ENCODE peak calls at places on chromosome 20, in nine cellular contexts. U, G, Y, R, Q, V, I, J and F are unnamed samples.

GRCh38 chr20:51345601-51346101 is 196.9 kb downstream of the NFATC2 start:
- DNase-seq in U (no peak), Y (peak), R (no peak), Q (no peak), G (peak), I (peak), V (no peak), J (peak), F (peak)

GRCh38 chr20:61566691-61567090 is 314.6 kb downstream of the CDH4 start:
- DNase-seq in R (no peak), V (no peak), Y (no peak), U (no peak), G (no peak), J (no peak), I (no peak), Q (no peak), F (peak)

GRCh38 chr20:42179768-42180167 is 561.6 kb upstream of the CHD6 start:
- DNase-seq in Y (no peak), Q (no peak), R (peak), G (no peak), J (no peak), I (no peak), V (no peak), U (no peak), F (no peak)

GRCh38 chr20:63274381-63275228 is 2.0 kb downstream of the ARFGAP1 start:
- DNase-seq in U (no peak), Q (no peak), G (no peak), V (no peak), R (no peak), J (no peak), Y (no peak), I (no peak), F (no peak)

GRCh38 chr20:41862023-41862422 is 243.8 kb upstream of the CHD6 start:
- DNase-seq in U (no peak), V (no peak), Y (no peak), G (no peak), R (peak), J (no peak), I (no peak), Q (no peak), F (no peak)

GRCh38 chr20:64069614-64070243 is 6.7 kb downstream of the TCEA2 start:
- DNase-seq in G (no peak), R (peak), I (no peak), Q (no peak), U (no peak), Y (no peak), V (no peak), J (no peak), F (peak)

GRCh38 chr20:63139856-63140255 is 76.1 kb downstream of the YTHDF1 start:
- DNase-seq in U (no peak), Y (no peak), G (no peak), R (no peak), V (no peak), Q (no peak), J (no peak), I (no peak), F (peak)

GRCh38 chr20:14197097-14197496 is 140.3 kb downstream of the FLRT3 start:
- DNase-seq in G (no peak), Y (no peak), Q (peak), V (no peak), I (peak), J (peak), U (no peak), R (no peak), F (peak)

GRCh38 chr20:23242556-23243180 is 107.9 kb upstream of the NXT1 start:
- DNase-seq in Y (no peak), Q (no peak), I (no peak), J (no peak), U (no peak), G (no peak), R (no peak), V (peak), F (no peak)

GRCh38 chr20:33992145-33992922 is 1.4 kb upstream of the RALY start:
- DNase-seq in J (peak), R (no peak), U (no peak), I (peak), V (no peak), G (no peak), Q (no peak), Y (peak), F (peak)

GRCh38 chr20:7195704-7196103 is 428.2 kb downstream of the BMP2 start:
- DNase-seq in R (peak), J (no peak), G (peak), V (no peak), Q (no peak), Y (no peak), U (no peak), I (peak), F (peak)

GRCh38 chr20:4555188-4555893 is 166.4 kb upstream of the PRND start:
- DNase-seq in Y (peak), G (peak), R (no peak), J (peak), I (peak), V (no peak), U (no peak), Q (peak), F (peak)

GRCh38 chr20:51121272-51121671 is 98.4 kb upstream of the KCNG1 start:
- DNase-seq in I (no peak), Y (no peak), G (no peak), Q (no peak), R (no peak), J (no peak), U (no peak), V (no peak), F (no peak)

GRCh38 chr20:48672324-48672723 is 155.5 kb downstream of the PREX1 start:
- DNase-seq in I (no peak), U (no peak), Y (no peak), G (no peak), V (no peak), J (no peak), Q (no peak), R (no peak), F (peak)

GRCh38 chr20:46901638-46902037 is 7.0 kb downstream of the EYA2 start:
- DNase-seq in V (no peak), J (no peak), G (no peak), Q (no peak), Y (no peak), U (no peak), R (no peak), I (no peak), F (peak)

GRCh38 chr20:60262967-60263603 is 304.9 kb downstream of the CDH26 start:
- DNase-seq in I (no peak), U (peak), Q (no peak), Y (no peak), V (no peak), J (no peak), R (peak), G (peak), F (no peak)

GRCh38 chr20:22681591-22682248 is 97.3 kb upstream of the FOXA2 start:
- DNase-seq in V (no peak), U (no peak), I (no peak), Y (no peak), J (no peak), R (peak), Q (no peak), G (no peak), F (no peak)

GRCh38 chr20:24027229-24027628 is 38.6 kb upstream of the GGTLC1 start:
- DNase-seq in Y (no peak), G (no peak), J (no peak), Q (no peak), R (peak), I (no peak), U (peak), V (peak), F (no peak)

GRCh38 chr20:61499859-61500258 is 247.8 kb downstream of the CDH4 start:
- DNase-seq in Q (no peak), U (no peak), G (no peak), R (no peak), J (peak), I (peak), V (no peak), Y (no peak), F (no peak)

GRCh38 chr20:32134026-32134425 is 24.5 kb downstream of the TM9SF4 start:
- DNase-seq in R (no peak), U (no peak), I (no peak), Q (no peak), V (no peak), Y (no peak), G (no peak), J (no peak), F (no peak)

GRCh38 chr20:60402209-60403058 is 444.2 kb downstream of the CDH26 start:
- DNase-seq in I (no peak), Q (no peak), G (no peak), V (no peak), J (no peak), Y (no peak), R (peak), U (no peak), F (no peak)

GRCh38 chr20:34511891-34512265 is 4.3 kb upstream of the DYNLRB1 start:
- DNase-seq in G (no peak), R (no peak), J (no peak), Q (no peak), U (no peak), I (no peak), Y (no peak), V (no peak), F (no peak)

GRCh38 chr20:48826064-48826463 is 1.7 kb downstream of the PREX1 start:
- DNase-seq in J (no peak), R (peak), G (no peak), I (no peak), Q (no peak), Y (no peak), V (no peak), U (no peak), F (no peak)

GRCh38 chr20:19909696-19910095 is 107.5 kb upstream of the NAA20 start:
- DNase-seq in I (no peak), Q (no peak), U (no peak), V (peak), Y (no peak), R (peak), G (no peak), J (no peak), F (no peak)

GRCh38 chr20:45592574-45593189 is 13.6 kb upstream of the WFDC8 start:
- DNase-seq in U (no peak), I (peak), G (peak), Q (no peak), J (peak), V (no peak), Y (peak), R (peak), F (peak)

GRCh38 chr20:32251470-32251869 is 26.0 kb upstream of the KIF3B start:
- DNase-seq in J (no peak), R (no peak), G (no peak), Q (no peak), V (no peak), I (no peak), U (no peak), Y (no peak), F (no peak)

GRCh38 chr20:22577515-22578220 is 6.7 kb downstream of the FOXA2 start:
- DNase-seq in U (no peak), I (no peak), G (no peak), Q (no peak), J (no peak), V (peak), Y (no peak), R (no peak), F (no peak)

GRCh38 chr20:51346686-51347485 is 195.6 kb downstream of the NFATC2 start:
- DNase-seq in Q (no peak), J (peak), G (peak), U (no peak), V (no peak), R (no peak), I (peak), Y (peak), F (peak)

GRCh38 chr20:32205502-32206382 is 1.8 kb downstream of the PLAGL2 start:
- DNase-seq in I (no peak), Q (no peak), U (no peak), R (peak), G (peak), J (peak), V (no peak), Y (peak), F (no peak)

GRCh38 chr20:56506103-56506502 is 18.4 kb upstream of the FAM209A start:
- DNase-seq in Y (no peak), U (no peak), I (no peak), V (no peak), R (no peak), Q (no peak), J (no peak), G (no peak), F (no peak)

GRCh38 chr20:58829531-58829941 is 21.2 kb downstream of the GNAS-AS1 start:
- DNase-seq in Q (no peak), G (no peak), U (no peak), I (no peak), V (no peak), Y (no peak), J (peak), R (no peak), F (peak)

GRCh38 chr20:24979036-24979960 is 13.3 kb downstream of the APMAP start:
- DNase-seq in U (no peak), R (no peak), V (peak), Q (no peak), Y (no peak), J (no peak), G (no peak), I (no peak), F (no peak)

GRCh38 chr20:24952376-24953203 is 3.5 kb downstream of the CST7 start:
- DNase-seq in U (no peak), G (no peak), Y (no peak), I (no peak), Q (no peak), R (no peak), J (no peak), V (peak), F (no peak)

GRCh38 chr20:54069501-54069971 is 858 bp downstream of the BCAS1 start:
- DNase-seq in I (no peak), J (no peak), U (no peak), R (no peak), Q (no peak), G (no peak), V (no peak), Y (peak), F (no peak)

GRCh38 chr20:25025091-25025861 is 32.7 kb downstream of the ACSS1 start:
- DNase-seq in V (peak), Q (no peak), U (no peak), G (no peak), J (no peak), I (no peak), R (no peak), Y (no peak), F (peak)

GRCh38 chr20:6780414-6780813 is 12.9 kb downstream of the BMP2 start:
- DNase-seq in R (no peak), U (no peak), V (no peak), Y (no peak), Q (no peak), J (no peak), I (no peak), G (no peak), F (no peak)

GRCh38 chr20:25022680-25023079 is 30.1 kb upstream of the APMAP start:
- DNase-seq in U (no peak), R (no peak), Y (peak), V (peak), I (no peak), Q (no peak), G (no peak), J (no peak), F (no peak)

GRCh38 chr20:32019156-32019510 is 8.9 kb downstream of the CCM2L start:
- DNase-seq in J (no peak), Y (no peak), U (no peak), I (no peak), R (no peak), V (no peak), G (no peak), Q (no peak), F (no peak)

GRCh38 chr20:1490643-1491042 is 577 bp downstream of the SIRPB2 start:
- DNase-seq in G (no peak), Y (no peak), J (no peak), I (no peak), R (peak), U (no peak), V (no peak), Q (no peak), F (no peak)
- H3K4me3 ChIP-seq in G (no peak), Y (no peak), J (no peak), I (no peak), R (peak), U (no peak), V (peak), Q (no peak), F (no peak)

GRCh38 chr20:2633381-2633780 is 19.1 kb upstream of the NOP56 start:
- DNase-seq in Q (no peak), J (no peak), U (no peak), G (no peak), V (no peak), I (no peak), Y (no peak), R (no peak), F (no peak)

GRCh38 chr20:2626853-2627541 is 25.4 kb upstream of the NOP56 start:
- DNase-seq in G (peak), U (no peak), Q (no peak), R (no peak), J (peak), Y (peak), I (peak), V (no peak), F (no peak)

DNA sequence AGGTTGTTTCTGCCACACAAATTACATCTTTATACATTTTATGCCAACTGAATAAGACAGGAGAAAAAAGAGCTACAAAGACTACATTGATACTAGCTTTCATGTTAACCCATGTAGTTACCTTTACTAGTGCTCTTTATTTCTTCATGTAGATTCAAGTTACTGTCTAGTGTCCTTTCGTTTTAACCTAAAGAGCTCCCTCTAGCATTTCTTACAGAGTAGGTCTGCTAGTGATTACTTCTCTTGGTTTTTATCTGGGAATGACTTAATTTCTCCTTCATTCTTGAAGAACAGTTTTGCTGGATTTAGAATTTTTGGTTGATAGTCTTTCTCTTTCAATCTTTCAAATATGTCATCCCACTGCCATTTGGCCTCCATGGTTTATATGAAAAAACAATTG is 21.2 kb upstream of the NOP56 start:
- DNase-seq in U (no peak), Y (no peak), G (peak), R (peak), V (no peak), I (no peak), Q (no peak), J (no peak), F (no peak)
- TF ChIP-seq CTCF in U (no peak), Y (peak), G (no peak), R (peak), V (no peak), I (no peak), Q (no peak), J (no peak), F (peak)

GRCh38 chr20:10919549-10920140 is 245.8 kb upstream of the JAG1 start:
- DNase-seq in V (no peak), G (peak), R (no peak), I (peak), Y (peak), Q (no peak), U (no peak), J (peak), F (peak)
- H3K4me3 ChIP-seq in V (no peak), G (no peak), R (no peak), I (no peak), Y (no peak), Q (no peak), U (no peak), J (no peak), F (peak)

GRCh38 chr20:10537850-10538480 is 102.9 kb downstream of the SLX4IP start:
- DNase-seq in J (peak), G (peak), Y (no peak), I (peak), R (no peak), U (no peak), V (no peak), Q (no peak), F (no peak)

GRCh38 chr20:10538768-10539167 is 103.7 kb downstream of the SLX4IP start:
- DNase-seq in V (no peak), R (no peak), G (no peak), Y (peak), J (no peak), U (no peak), I (no peak), Q (no peak), F (no peak)

GRCh38 chr20:10539818-10540553 is 104.9 kb downstream of the SLX4IP start:
- DNase-seq in U (no peak), Y (no peak), G (no peak), J (no peak), I (no peak), R (no peak), Q (no peak), V (no peak), F (no peak)

GRCh38 chr20:10532351-10532750 is 97.2 kb downstream of the SLX4IP start:
- DNase-seq in Y (no peak), J (no peak), R (peak), G (no peak), Q (no peak), I (no peak), U (no peak), V (no peak), F (no peak)

GRCh38 chr20:10536531-10536930 is 101.4 kb downstream of the SLX4IP start:
- DNase-seq in R (peak), J (peak), Q (no peak), G (peak), U (peak), Y (peak), I (no peak), V (peak), F (no peak)
- TF ChIP-seq CTCF in R (peak), J (peak), Q (peak), G (peak), U (no peak), Y (peak), I (peak), V (peak), F (peak)

GRCh38 chr20:2817341-2817726 is 1.2 kb downstream of the TMEM239 start:
- DNase-seq in I (no peak), U (no peak), J (no peak), Q (no peak), R (no peak), G (no peak), Y (no peak), V (no peak), F (peak)

GRCh38 chr20:2822073-2822472 is 5.9 kb downstream of the TMEM239 start:
- DNase-seq in U (peak), R (peak), G (no peak), Q (no peak), I (no peak), J (peak), Y (no peak), V (no peak), F (no peak)

GRCh38 chr20:2817891-2818595 is 1.9 kb downstream of the TMEM239 start:
- DNase-seq in G (peak), Q (no peak), U (no peak), Y (no peak), J (no peak), I (no peak), V (no peak), R (no peak), F (peak)

GRCh38 chr20:2820084-2820895 is 4.1 kb downstream of the TMEM239 start:
- DNase-seq in I (no peak), V (peak), J (peak), G (peak), R (no peak), Q (no peak), Y (no peak), U (no peak), F (peak)

DNA sequence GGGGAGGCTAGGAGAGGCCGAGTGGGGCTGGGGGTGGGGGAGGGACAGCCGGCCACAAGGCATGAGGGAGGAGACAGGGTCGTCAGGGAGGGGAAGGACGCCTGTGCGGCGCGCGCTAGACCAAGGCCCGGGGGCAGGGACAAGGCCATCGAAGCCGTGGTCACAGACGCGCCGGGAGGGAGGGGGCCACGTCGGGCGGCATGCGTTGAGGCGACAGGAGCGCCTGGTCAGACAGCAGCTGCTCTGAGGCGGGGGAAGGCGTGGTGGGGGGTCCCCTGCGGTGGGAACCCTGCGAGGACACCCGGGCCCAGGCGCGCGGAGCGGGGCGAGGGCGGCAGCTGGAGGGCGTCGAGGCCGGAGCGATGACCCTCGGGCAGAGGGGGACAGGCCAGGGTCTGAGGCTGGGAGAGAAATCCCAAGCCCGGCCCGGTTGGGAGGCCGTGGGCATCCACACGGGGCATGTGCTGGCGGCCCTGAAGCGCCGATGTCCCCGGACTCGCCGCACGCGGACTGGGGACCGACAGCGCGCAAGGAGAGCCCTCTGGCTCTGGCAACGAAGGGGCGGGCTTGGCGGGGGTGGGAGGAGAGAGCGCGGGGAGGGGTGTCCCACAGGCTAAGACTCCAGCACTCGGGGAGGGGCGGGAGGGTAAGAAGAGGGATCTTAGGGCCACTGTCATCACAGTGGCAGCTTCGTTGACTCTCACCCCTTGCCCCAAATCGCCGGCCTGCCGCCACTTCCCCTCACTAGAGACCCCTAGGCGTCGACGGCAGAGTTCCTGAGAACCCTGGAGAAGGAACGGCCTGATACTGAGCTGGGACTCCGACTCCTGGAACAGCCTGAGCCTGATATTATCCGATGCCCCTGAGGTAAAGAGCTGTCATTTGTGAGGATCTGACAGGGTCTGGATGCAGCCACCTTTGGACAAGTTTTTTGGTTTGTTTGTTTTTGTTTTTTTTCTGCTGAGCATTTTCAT is 5.0 kb downstream of the TMEM239 start:
- DNase-seq in U (no peak), J (no peak), V (peak), R (no peak), Q (no peak), I (no peak), G (no peak), Y (no peak), F (no peak)
- H3K4me3 ChIP-seq in U (no peak), J (no peak), V (no peak), R (no peak), Q (no peak), I (no peak), G (no peak), Y (no peak), F (no peak)